ENCODE peak calls at places on chromosomes 13 and 19, in seven cellular contexts. One of them, this sample, is unnamed.

GRCh38 chr13:114089751-114090400 is 42.5 kb downstream of the RASA3 start:
- DNase-seq in activated CD4-positive, alpha-beta T cell treated with anti-CD3 and anti-CD28 coated beads for 24 hours: no peak
- DNase-seq in EH: no peak
- DNase-seq in CD8-positive, alpha-beta memory T cell: no peak
- DNase-seq in GM18507: no peak
- DNase-seq in upper lobe of left lung: no peak
- DNase-seq in EL: no peak
- DNase-seq in this sample: no peak

GRCh38 chr13:44148159-44148929 is 225.3 kb upstream of the SERP2 start:
- DNase-seq in activated CD4-positive, alpha-beta T cell treated with anti-CD3 and anti-CD28 coated beads for 24 hours: no peak
- DNase-seq in EH: no peak
- DNase-seq in CD8-positive, alpha-beta memory T cell: no peak
- DNase-seq in GM18507: no peak
- DNase-seq in upper lobe of left lung: no peak
- DNase-seq in EL: peak
- DNase-seq in this sample: no peak

GRCh38 chr13:59533561-59534337 is 630.0 kb downstream of the DIAPH3 start:
- DNase-seq in activated CD4-positive, alpha-beta T cell treated with anti-CD3 and anti-CD28 coated beads for 24 hours: no peak
- DNase-seq in EH: peak
- DNase-seq in CD8-positive, alpha-beta memory T cell: no peak
- DNase-seq in GM18507: no peak
- DNase-seq in upper lobe of left lung: no peak
- DNase-seq in EL: peak
- DNase-seq in this sample: no peak

GRCh38 chr13:33633701-33634525 is 184.0 kb upstream of the RFC3 start:
- DNase-seq in activated CD4-positive, alpha-beta T cell treated with anti-CD3 and anti-CD28 coated beads for 24 hours: no peak
- DNase-seq in EH: peak
- DNase-seq in CD8-positive, alpha-beta memory T cell: no peak
- DNase-seq in GM18507: no peak
- DNase-seq in upper lobe of left lung: no peak
- DNase-seq in EL: peak
- DNase-seq in this sample: no peak

GRCh38 chr19:41478171-41478570 is 35.2 kb downstream of the ERICH4 start:
- DNase-seq in activated CD4-positive, alpha-beta T cell treated with anti-CD3 and anti-CD28 coated beads for 24 hours: no peak
- DNase-seq in EH: no peak
- DNase-seq in CD8-positive, alpha-beta memory T cell: no peak
- DNase-seq in GM18507: no peak
- DNase-seq in upper lobe of left lung: no peak
- DNase-seq in EL: no peak
- DNase-seq in this sample: no peak

GRCh38 chr13:70424428-70424827 is 316.2 kb upstream of the KLHL1 start:
- DNase-seq in activated CD4-positive, alpha-beta T cell treated with anti-CD3 and anti-CD28 coated beads for 24 hours: no peak
- DNase-seq in EH: no peak
- DNase-seq in CD8-positive, alpha-beta memory T cell: no peak
- DNase-seq in GM18507: no peak
- DNase-seq in upper lobe of left lung: no peak
- DNase-seq in EL: no peak
- DNase-seq in this sample: no peak

GRCh38 chr13:66405908-66406802 is 824.0 kb downstream of the PCDH9 start:
- DNase-seq in activated CD4-positive, alpha-beta T cell treated with anti-CD3 and anti-CD28 coated beads for 24 hours: no peak
- DNase-seq in EH: peak
- DNase-seq in CD8-positive, alpha-beta memory T cell: no peak
- DNase-seq in GM18507: no peak
- DNase-seq in upper lobe of left lung: no peak
- DNase-seq in EL: peak
- DNase-seq in this sample: no peak

GRCh38 chr19:17902701-17903100 is 30.1 kb upstream of the CCDC124 start:
- DNase-seq in activated CD4-positive, alpha-beta T cell treated with anti-CD3 and anti-CD28 coated beads for 24 hours: no peak
- DNase-seq in EH: peak
- DNase-seq in CD8-positive, alpha-beta memory T cell: no peak
- DNase-seq in GM18507: no peak
- DNase-seq in upper lobe of left lung: no peak
- DNase-seq in EL: peak
- DNase-seq in this sample: no peak

GRCh38 chr13:23849670-23850069 is 39.5 kb downstream of the MIPEP start:
- DNase-seq in activated CD4-positive, alpha-beta T cell treated with anti-CD3 and anti-CD28 coated beads for 24 hours: no peak
- DNase-seq in EH: no peak
- DNase-seq in CD8-positive, alpha-beta memory T cell: no peak
- DNase-seq in GM18507: no peak
- DNase-seq in upper lobe of left lung: no peak
- DNase-seq in EL: no peak
- DNase-seq in this sample: no peak

GRCh38 chr13:84037937-84038464 is 155.7 kb upstream of the SLITRK1 start:
- DNase-seq in activated CD4-positive, alpha-beta T cell treated with anti-CD3 and anti-CD28 coated beads for 24 hours: no peak
- DNase-seq in EH: peak
- DNase-seq in CD8-positive, alpha-beta memory T cell: no peak
- DNase-seq in GM18507: no peak
- DNase-seq in upper lobe of left lung: no peak
- DNase-seq in EL: no peak
- DNase-seq in this sample: no peak

GRCh38 chr19:11767633-11768133 is 883 bp downstream of the ZNF441 start:
- DNase-seq in activated CD4-positive, alpha-beta T cell treated with anti-CD3 and anti-CD28 coated beads for 24 hours: no peak
- DNase-seq in EH: peak
- DNase-seq in CD8-positive, alpha-beta memory T cell: no peak
- DNase-seq in GM18507: peak
- DNase-seq in upper lobe of left lung: peak
- DNase-seq in EL: peak
- DNase-seq in this sample: no peak

GRCh38 chr13:31081316-31081715 is 80.4 kb downstream of the HSPH1 start:
- DNase-seq in activated CD4-positive, alpha-beta T cell treated with anti-CD3 and anti-CD28 coated beads for 24 hours: no peak
- DNase-seq in EH: no peak
- DNase-seq in CD8-positive, alpha-beta memory T cell: no peak
- DNase-seq in GM18507: no peak
- DNase-seq in upper lobe of left lung: no peak
- DNase-seq in EL: no peak
- DNase-seq in this sample: no peak

GRCh38 chr19:46737761-46738171 is 8.1 kb upstream of the FKRP start:
- DNase-seq in activated CD4-positive, alpha-beta T cell treated with anti-CD3 and anti-CD28 coated beads for 24 hours: no peak
- DNase-seq in EH: no peak
- DNase-seq in CD8-positive, alpha-beta memory T cell: no peak
- DNase-seq in GM18507: no peak
- DNase-seq in upper lobe of left lung: peak
- DNase-seq in EL: no peak
- DNase-seq in this sample: no peak

GRCh38 chr19:54279441-54279962 is 1.4 kb downstream of the LILRB2 start:
- DNase-seq in activated CD4-positive, alpha-beta T cell treated with anti-CD3 and anti-CD28 coated beads for 24 hours: no peak
- DNase-seq in EH: no peak
- DNase-seq in CD8-positive, alpha-beta memory T cell: no peak
- DNase-seq in GM18507: no peak
- DNase-seq in upper lobe of left lung: no peak
- DNase-seq in EL: no peak
- DNase-seq in this sample: no peak

GRCh38 chr19:35741216-35741541 is 1.1 kb downstream of the IGFLR1 start:
- DNase-seq in activated CD4-positive, alpha-beta T cell treated with anti-CD3 and anti-CD28 coated beads for 24 hours: no peak
- DNase-seq in EH: no peak
- DNase-seq in CD8-positive, alpha-beta memory T cell: no peak
- DNase-seq in GM18507: no peak
- DNase-seq in upper lobe of left lung: no peak
- DNase-seq in EL: no peak
- DNase-seq in this sample: no peak

GRCh38 chr19:11238041-11238440 is 1.4 kb upstream of the ANGPTL8 start:
- DNase-seq in activated CD4-positive, alpha-beta T cell treated with anti-CD3 and anti-CD28 coated beads for 24 hours: no peak
- DNase-seq in EH: no peak
- DNase-seq in CD8-positive, alpha-beta memory T cell: no peak
- DNase-seq in GM18507: no peak
- DNase-seq in upper lobe of left lung: peak
- DNase-seq in EL: no peak
- DNase-seq in this sample: no peak

GRCh38 chr19:29260477-29261317 is 47.7 kb upstream of the UQCRFS1 start:
- DNase-seq in activated CD4-positive, alpha-beta T cell treated with anti-CD3 and anti-CD28 coated beads for 24 hours: no peak
- DNase-seq in EH: peak
- DNase-seq in CD8-positive, alpha-beta memory T cell: no peak
- DNase-seq in GM18507: no peak
- DNase-seq in upper lobe of left lung: no peak
- DNase-seq in EL: peak
- DNase-seq in this sample: no peak

GRCh38 chr13:50208826-50209335 is 193.6 kb downstream of the KCNRG start:
- DNase-seq in activated CD4-positive, alpha-beta T cell treated with anti-CD3 and anti-CD28 coated beads for 24 hours: no peak
- DNase-seq in EH: peak
- DNase-seq in CD8-positive, alpha-beta memory T cell: no peak
- DNase-seq in GM18507: no peak
- DNase-seq in upper lobe of left lung: no peak
- DNase-seq in EL: peak
- DNase-seq in this sample: no peak

GRCh38 chr13:77291779-77292178 is 35.1 kb downstream of the MYCBP2 start:
- DNase-seq in activated CD4-positive, alpha-beta T cell treated with anti-CD3 and anti-CD28 coated beads for 24 hours: no peak
- DNase-seq in EH: no peak
- DNase-seq in CD8-positive, alpha-beta memory T cell: no peak
- DNase-seq in GM18507: no peak
- DNase-seq in upper lobe of left lung: no peak
- DNase-seq in EL: no peak
- DNase-seq in this sample: no peak

GRCh38 chr19:49157445-49158224 is at the start of gene TRPM4:
- DNase-seq in activated CD4-positive, alpha-beta T cell treated with anti-CD3 and anti-CD28 coated beads for 24 hours: no peak
- DNase-seq in EH: peak
- DNase-seq in CD8-positive, alpha-beta memory T cell: peak
- DNase-seq in GM18507: no peak
- DNase-seq in upper lobe of left lung: peak
- DNase-seq in EL: peak
- DNase-seq in this sample: no peak

GRCh38 chr19:37931941-37932655 is 25.1 kb downstream of the SIPA1L3 start:
- DNase-seq in activated CD4-positive, alpha-beta T cell treated with anti-CD3 and anti-CD28 coated beads for 24 hours: no peak
- DNase-seq in EH: peak
- DNase-seq in CD8-positive, alpha-beta memory T cell: no peak
- DNase-seq in GM18507: peak
- DNase-seq in upper lobe of left lung: peak
- DNase-seq in EL: peak
- DNase-seq in this sample: no peak

GRCh38 chr19:28606269-28607032 is 606.5 kb downstream of the UQCRFS1 start:
- DNase-seq in activated CD4-positive, alpha-beta T cell treated with anti-CD3 and anti-CD28 coated beads for 24 hours: no peak
- DNase-seq in EH: no peak
- DNase-seq in CD8-positive, alpha-beta memory T cell: no peak
- DNase-seq in GM18507: no peak
- DNase-seq in upper lobe of left lung: no peak
- DNase-seq in EL: no peak
- DNase-seq in this sample: no peak

GRCh38 chr13:106887686-106888085 is 319.7 kb upstream of the ARGLU1 start:
- DNase-seq in activated CD4-positive, alpha-beta T cell treated with anti-CD3 and anti-CD28 coated beads for 24 hours: no peak
- DNase-seq in EH: no peak
- DNase-seq in CD8-positive, alpha-beta memory T cell: no peak
- DNase-seq in GM18507: no peak
- DNase-seq in upper lobe of left lung: no peak
- DNase-seq in EL: no peak
- DNase-seq in this sample: no peak